ENCODE peak calls at places on chromosomes 1 and 21, in seven cellular contexts. One of them, this sample, is unnamed.

GRCh38 chr1:224199679-224200078 is 16.6 kb downstream of the DEGS1 start:
- DNase-seq in A549: no peak
- DNase-seq in IMR-90: no peak
- DNase-seq in uterus: no peak
- DNase-seq in HCT116: no peak
- DNase-seq in suprapubic skin: no peak
- DNase-seq in ovary: no peak
- DNase-seq in this sample: no peak

GRCh38 chr1:32741417-32742131 is 39.0 kb upstream of the SYNC start:
- DNase-seq in A549: no peak
- DNase-seq in IMR-90: no peak
- DNase-seq in uterus: peak; percentile 31
- DNase-seq in HCT116: no peak
- DNase-seq in suprapubic skin: no peak
- DNase-seq in ovary: peak; percentile 65
- DNase-seq in this sample: no peak

GRCh38 chr1:160797861-160798273 is 1.9 kb downstream of the LY9 start:
- DNase-seq in A549: no peak
- DNase-seq in IMR-90: no peak
- DNase-seq in uterus: no peak
- DNase-seq in HCT116: no peak
- DNase-seq in suprapubic skin: no peak
- DNase-seq in ovary: no peak
- DNase-seq in this sample: no peak

GRCh38 chr21:39144191-39144590 is 39.1 kb downstream of the PSMG1 start:
- DNase-seq in A549: peak; percentile 25
- DNase-seq in IMR-90: no peak
- DNase-seq in uterus: no peak
- DNase-seq in HCT116: no peak
- DNase-seq in suprapubic skin: no peak
- DNase-seq in ovary: no peak
- DNase-seq in this sample: no peak

GRCh38 chr1:183385746-183386145 is 32.4 kb downstream of the NMNAT2 start:
- DNase-seq in A549: no peak
- DNase-seq in IMR-90: no peak
- DNase-seq in uterus: no peak
- DNase-seq in HCT116: no peak
- DNase-seq in suprapubic skin: no peak
- DNase-seq in ovary: no peak
- DNase-seq in this sample: no peak

GRCh38 chr1:150551784-150552691 is 2.8 kb downstream of the ADAMTSL4 start:
- DNase-seq in A549: peak; percentile 60
- DNase-seq in IMR-90: peak; percentile 92
- DNase-seq in uterus: peak; percentile 95
- DNase-seq in HCT116: no peak
- DNase-seq in suprapubic skin: peak; percentile 96
- DNase-seq in ovary: peak; percentile 90
- DNase-seq in this sample: peak; percentile 37

GRCh38 chr1:10682449-10683365 is 113.7 kb downstream of the CASZ1 start:
- DNase-seq in A549: no peak
- DNase-seq in IMR-90: no peak
- DNase-seq in uterus: no peak
- DNase-seq in HCT116: no peak
- DNase-seq in suprapubic skin: no peak
- DNase-seq in ovary: no peak
- DNase-seq in this sample: no peak

GRCh38 chr1:33502726-33503125 is 30.3 kb downstream of the ZSCAN20 start:
- DNase-seq in A549: no peak
- DNase-seq in IMR-90: peak; percentile 49
- DNase-seq in uterus: no peak
- DNase-seq in HCT116: no peak
- DNase-seq in suprapubic skin: no peak
- DNase-seq in ovary: no peak
- DNase-seq in this sample: no peak

GRCh38 chr1:168312718-168313604 is 32.3 kb downstream of the TBX19 start:
- DNase-seq in A549: no peak
- DNase-seq in IMR-90: peak; percentile 41
- DNase-seq in uterus: no peak
- DNase-seq in HCT116: no peak
- DNase-seq in suprapubic skin: no peak
- DNase-seq in ovary: no peak
- DNase-seq in this sample: no peak

GRCh38 chr21:35995522-35996088 is 64.7 kb downstream of the SETD4 start:
- DNase-seq in A549: no peak
- DNase-seq in IMR-90: no peak
- DNase-seq in uterus: no peak
- DNase-seq in HCT116: no peak
- DNase-seq in suprapubic skin: no peak
- DNase-seq in ovary: no peak
- DNase-seq in this sample: no peak

GRCh38 chr1:119531606-119532323 is 24.8 kb downstream of the HSD3B1 start:
- DNase-seq in A549: no peak
- DNase-seq in IMR-90: no peak
- DNase-seq in uterus: no peak
- DNase-seq in HCT116: no peak
- DNase-seq in suprapubic skin: no peak
- DNase-seq in ovary: no peak
- DNase-seq in this sample: no peak

DNA sequence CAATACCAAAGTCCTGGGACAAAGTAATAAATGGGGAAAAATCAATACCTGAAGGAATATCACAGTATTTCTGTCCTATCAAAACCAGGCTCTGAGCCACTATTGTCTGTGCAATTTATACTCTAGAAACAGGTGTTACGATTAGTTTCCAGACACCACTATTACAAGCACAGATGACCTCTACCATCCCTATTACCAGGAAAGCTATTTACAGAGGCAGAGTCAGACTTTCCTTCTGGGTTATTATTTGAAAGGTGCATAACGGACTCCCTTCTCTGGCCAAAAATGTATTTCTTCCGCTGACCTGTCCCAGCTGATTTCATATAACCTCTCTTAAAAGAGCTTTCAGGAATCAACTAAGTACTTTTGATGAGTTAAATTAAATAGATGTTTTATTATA is 154.6 kb upstream of the LRRC7 start:
- DNase-seq in A549: no peak
- DNase-seq in IMR-90: no peak
- DNase-seq in uterus: no peak
- DNase-seq in HCT116: no peak
- DNase-seq in suprapubic skin: no peak
- DNase-seq in ovary: no peak
- DNase-seq in this sample: no peak
- TF ChIP-seq POLR2A in A549: no peak
- TF ChIP-seq POLR2A in IMR-90: no peak
- TF ChIP-seq POLR2A in uterus: no peak
- TF ChIP-seq POLR2A in HCT116: no peak
- TF ChIP-seq POLR2A in suprapubic skin: no peak
- TF ChIP-seq POLR2A in ovary: no peak
- TF ChIP-seq POLR2A in this sample: no peak

DNA sequence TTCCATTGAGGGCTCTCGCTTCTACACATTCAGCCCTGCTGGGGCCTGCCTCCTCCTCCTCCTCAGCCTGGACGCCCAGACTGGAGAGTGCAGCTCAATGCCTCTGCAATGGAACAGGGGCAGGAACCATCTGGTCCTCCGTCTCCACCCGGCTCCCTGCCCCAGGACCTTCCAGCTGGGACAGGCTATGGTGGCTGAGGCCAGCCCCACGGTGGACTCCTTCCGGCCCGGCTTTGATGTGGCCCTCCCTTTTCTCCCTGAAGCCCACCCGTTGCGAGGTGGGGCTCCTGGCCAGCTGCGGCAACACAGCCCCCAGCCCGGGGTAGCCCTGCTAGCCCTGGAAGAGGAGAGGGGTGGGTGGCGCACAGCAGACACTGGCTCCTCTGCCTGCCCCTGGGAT is 1.4 kb downstream of the EXTL1 start:
- DNase-seq in A549: no peak
- DNase-seq in IMR-90: no peak
- DNase-seq in uterus: no peak
- DNase-seq in HCT116: no peak
- DNase-seq in suprapubic skin: no peak
- DNase-seq in ovary: no peak
- DNase-seq in this sample: no peak
- H3K27ac ChIP-seq in A549: no peak overlapping the region
- H3K27ac ChIP-seq in IMR-90: no peak overlapping the region
- H3K27ac ChIP-seq in uterus: peak overlapping the region; percentile 54
- H3K27ac ChIP-seq in HCT116: no peak overlapping the region
- H3K27ac ChIP-seq in suprapubic skin: no peak overlapping the region
- H3K27ac ChIP-seq in ovary: no peak overlapping the region
- H3K27ac ChIP-seq in this sample: no peak overlapping the region

GRCh38 chr1:17539526-17540254 is at the start of gene ARHGEF10L:
- DNase-seq in A549: no peak
- DNase-seq in IMR-90: no peak
- DNase-seq in uterus: peak; percentile 44
- DNase-seq in HCT116: no peak
- DNase-seq in suprapubic skin: no peak
- DNase-seq in ovary: peak; percentile 65
- DNase-seq in this sample: no peak
- TF ChIP-seq POLR2A in A549: no peak
- TF ChIP-seq POLR2A in IMR-90: no peak
- TF ChIP-seq POLR2A in uterus: no peak
- TF ChIP-seq POLR2A in HCT116: no peak
- TF ChIP-seq POLR2A in suprapubic skin: no peak
- TF ChIP-seq POLR2A in ovary: no peak
- TF ChIP-seq POLR2A in this sample: no peak

GRCh38 chr1:213136190-213136917 is 85.3 kb downstream of the RPS6KC1 start:
- DNase-seq in A549: no peak
- DNase-seq in IMR-90: no peak
- DNase-seq in uterus: no peak
- DNase-seq in HCT116: no peak
- DNase-seq in suprapubic skin: no peak
- DNase-seq in ovary: no peak
- DNase-seq in this sample: no peak
- H3K27ac ChIP-seq in A549: no peak overlapping the region
- H3K27ac ChIP-seq in IMR-90: no peak overlapping the region
- H3K27ac ChIP-seq in uterus: no peak overlapping the region
- H3K27ac ChIP-seq in HCT116: no peak overlapping the region
- H3K27ac ChIP-seq in suprapubic skin: no peak overlapping the region
- H3K27ac ChIP-seq in ovary: no peak overlapping the region
- H3K27ac ChIP-seq in this sample: no peak overlapping the region

GRCh38 chr1:153534933-153535663 is 693 bp downstream of the S100A6 start:
- DNase-seq in A549: peak; percentile 74
- DNase-seq in IMR-90: no peak
- DNase-seq in uterus: peak; percentile 72
- DNase-seq in HCT116: no peak
- DNase-seq in suprapubic skin: no peak
- DNase-seq in ovary: peak; percentile 67
- DNase-seq in this sample: no peak

GRCh38 chr1:153532769-153533599 is 2.8 kb downstream of the S100A6 start:
- DNase-seq in A549: peak; percentile 91
- DNase-seq in IMR-90: peak; percentile 84
- DNase-seq in uterus: peak; percentile 91
- DNase-seq in HCT116: peak; percentile 81
- DNase-seq in suprapubic skin: peak; percentile 95
- DNase-seq in ovary: peak; percentile 92
- DNase-seq in this sample: no peak

GRCh38 chr1:153532161-153532560 is 3.6 kb downstream of the S100A6 start:
- DNase-seq in A549: no peak
- DNase-seq in IMR-90: no peak
- DNase-seq in uterus: no peak
- DNase-seq in HCT116: no peak
- DNase-seq in suprapubic skin: no peak
- DNase-seq in ovary: no peak
- DNase-seq in this sample: no peak

GRCh38 chr1:153534226-153534932 is 1.4 kb downstream of the S100A6 start:
- DNase-seq in A549: peak; percentile 51
- DNase-seq in IMR-90: peak; percentile 50
- DNase-seq in uterus: no peak
- DNase-seq in HCT116: no peak
- DNase-seq in suprapubic skin: no peak
- DNase-seq in ovary: no peak
- DNase-seq in this sample: no peak

GRCh38 chr1:153533689-153534201 is 2.0 kb downstream of the S100A6 start:
- DNase-seq in A549: peak; percentile 82
- DNase-seq in IMR-90: peak; percentile 93
- DNase-seq in uterus: peak; percentile 82
- DNase-seq in HCT116: peak; percentile 76
- DNase-seq in suprapubic skin: no peak
- DNase-seq in ovary: peak; percentile 61
- DNase-seq in this sample: no peak
- TF ChIP-seq POLR2A in A549: peak; percentile 20
- TF ChIP-seq POLR2A in IMR-90: peak; percentile 83
- TF ChIP-seq POLR2A in uterus: no peak
- TF ChIP-seq POLR2A in HCT116: peak; percentile 69
- TF ChIP-seq POLR2A in suprapubic skin: no peak
- TF ChIP-seq POLR2A in ovary: no peak
- TF ChIP-seq POLR2A in this sample: no peak

GRCh38 chr1:234542211-234542850 is 63.4 kb upstream of the TARBP1 start:
- DNase-seq in A549: no peak
- DNase-seq in IMR-90: no peak
- DNase-seq in uterus: no peak
- DNase-seq in HCT116: no peak
- DNase-seq in suprapubic skin: no peak
- DNase-seq in ovary: no peak
- DNase-seq in this sample: no peak

GRCh38 chr1:234545512-234546386 is 64.2 kb downstream of the IRF2BP2 start:
- DNase-seq in A549: peak; percentile 24
- DNase-seq in IMR-90: peak; percentile 44
- DNase-seq in uterus: no peak
- DNase-seq in HCT116: no peak
- DNase-seq in suprapubic skin: no peak
- DNase-seq in ovary: no peak
- DNase-seq in this sample: no peak

GRCh38 chr1:234544094-234544579 is 65.2 kb upstream of the TARBP1 start:
- DNase-seq in A549: peak; percentile 58
- DNase-seq in IMR-90: peak; percentile 98
- DNase-seq in uterus: peak; percentile 85
- DNase-seq in HCT116: no peak
- DNase-seq in suprapubic skin: no peak
- DNase-seq in ovary: peak; percentile 81
- DNase-seq in this sample: no peak

GRCh38 chr1:234541281-234541975 is 62.4 kb upstream of the TARBP1 start:
- DNase-seq in A549: peak; percentile 33
- DNase-seq in IMR-90: peak; percentile 62
- DNase-seq in uterus: no peak
- DNase-seq in HCT116: no peak
- DNase-seq in suprapubic skin: no peak
- DNase-seq in ovary: no peak
- DNase-seq in this sample: no peak

GRCh38 chr1:234543442-234544093 is 64.6 kb upstream of the TARBP1 start:
- DNase-seq in A549: no peak
- DNase-seq in IMR-90: no peak
- DNase-seq in uterus: peak; percentile 78
- DNase-seq in HCT116: no peak
- DNase-seq in suprapubic skin: no peak
- DNase-seq in ovary: peak; percentile 73
- DNase-seq in this sample: no peak
- H3K27ac ChIP-seq in A549: peak overlapping the region; percentile 73
- H3K27ac ChIP-seq in IMR-90: peak overlapping the region; percentile 72
- H3K27ac ChIP-seq in uterus: peak overlapping the region; percentile 93
- H3K27ac ChIP-seq in HCT116: no peak overlapping the region
- H3K27ac ChIP-seq in suprapubic skin: peak overlapping the region; percentile 79
- H3K27ac ChIP-seq in ovary: peak overlapping the region; percentile 80
- H3K27ac ChIP-seq in this sample: peak overlapping the region; percentile 28

This sample was measured in esophagus squamous epithelium.